ENCODE peak calls at places on chromosomes 5 and 9, in six cellular contexts. R is GM12892; V is fibroblast of lung; J is PC-3; D is 8988T; K is stimulated activated CD8-positive, alpha-beta memory T cell treated with anti-CD3 and anti-CD28 coated beads, Interleukin-2, amount 100 ng/mL, for 1 hour. S is an unnamed sample.

GRCh38 chr5:100623719-100624118 is 88.5 kb downstream of the FAM174A start:
- DNase-seq in R (no peak), V (peak; percentile 66), J (peak; percentile 59), D (no peak), K (no peak), S (peak; percentile 68)

GRCh38 chr9:128885798-128886197 is 3.9 kb downstream of the LRRC8A start:
- DNase-seq in R (no peak), V (no peak), J (no peak), D (no peak), K (no peak), S (no peak)

GRCh38 chr5:10760976-10761841 is at the start of gene DAP:
- DNase-seq in R (peak; percentile 81), V (peak; percentile 88), J (peak; percentile 99), D (peak; percentile 93), K (peak; percentile 79), S (peak; percentile 91)

GRCh38 chr5:57887851-57888621 is 405.4 kb upstream of the ACTBL2 start:
- DNase-seq in R (no peak), V (peak; percentile 60), J (peak; percentile 69), D (peak; percentile 23), K (no peak), S (peak; percentile 77)

GRCh38 chr5:128196791-128197190 is 113.2 kb downstream of the SLC12A2 start:
- DNase-seq in R (no peak), V (peak; percentile 82), J (no peak), D (no peak), K (no peak), S (peak; percentile 72)

GRCh38 chr5:168404366-168404765 is 81.9 kb upstream of the RARS1 start:
- DNase-seq in R (no peak), V (peak; percentile 81), J (peak; percentile 17), D (no peak), K (no peak), S (peak; percentile 84)

GRCh38 chr5:140575309-140575708 is 10.7 kb downstream of the SLC35A4 start:
- DNase-seq in R (no peak), V (peak; percentile 52), J (peak; percentile 54), D (no peak), K (no peak), S (peak; percentile 79)

GRCh38 chr5:530556-530955 is 6.3 kb upstream of the SLC9A3 start:
- DNase-seq in R (no peak), V (no peak), J (no peak), D (no peak), K (no peak), S (no peak)

GRCh38 chr5:110726249-110727024 is at the start of gene TMEM232:
- DNase-seq in R (no peak), V (peak; percentile 75), J (peak; percentile 90), D (peak; percentile 14), K (peak; percentile 44), S (peak; percentile 83)

GRCh38 chr5:86679949-86680348 is 62.2 kb downstream of the COX7C start:
- DNase-seq in R (no peak), V (no peak), J (no peak), D (no peak), K (no peak), S (no peak)

GRCh38 chr5:138869763-138870500 is 5.2 kb downstream of the LRRTM2 start:
- DNase-seq in R (no peak), V (peak; percentile 20), J (no peak), D (no peak), K (no peak), S (peak; percentile 60)

GRCh38 chr5:168881427-168882149 is 302.4 kb upstream of the PANK3 start:
- DNase-seq in R (no peak), V (no peak), J (no peak), D (no peak), K (no peak), S (no peak)

GRCh38 chr9:81529556-81530193 is 159.7 kb downstream of the TLE1 start:
- DNase-seq in R (no peak), V (peak; percentile 51), J (peak; percentile 77), D (no peak), K (no peak), S (peak; percentile 75)

GRCh38 chr5:142202282-142202681 is 93.7 kb downstream of the NDFIP1 start:
- DNase-seq in R (no peak), V (peak; percentile 47), J (no peak), D (no peak), K (no peak), S (peak; percentile 62)

GRCh38 chr5:96790851-96791513 is 16.8 kb downstream of the ERAP1 start:
- DNase-seq in R (no peak), V (peak; percentile 54), J (peak; percentile 60), D (no peak), K (no peak), S (peak; percentile 53)

GRCh38 chr5:75007537-75007847 is 44.9 kb downstream of the GCNT4 start:
- DNase-seq in R (no peak), V (peak; percentile 10), J (no peak), D (no peak), K (no peak), S (peak; percentile 45)

GRCh38 chr5:61894046-61894445 is 412.0 kb upstream of the KIF2A start:
- DNase-seq in R (no peak), V (no peak), J (no peak), D (no peak), K (no peak), S (no peak)

GRCh38 chr9:27469583-27469982 is 54.5 kb upstream of the IFNK start:
- DNase-seq in R (no peak), V (no peak), J (no peak), D (no peak), K (no peak), S (no peak)

GRCh38 chr9:69805962-69806633 is 14.5 kb upstream of the CFAP95 start:
- DNase-seq in R (no peak), V (no peak), J (no peak), D (no peak), K (no peak), S (no peak)

GRCh38 chr5:67035098-67035740 is 161.4 kb downstream of the CD180 start:
- DNase-seq in R (no peak), V (no peak), J (no peak), D (no peak), K (no peak), S (no peak)

GRCh38 chr5:151517122-151517920 is 69.9 kb downstream of the SLC36A1 start:
- DNase-seq in R (no peak), V (no peak), J (no peak), D (no peak), K (no peak), S (no peak)

GRCh38 chr9:113991714-113992113 is 86.4 kb downstream of the AMBP start:
- DNase-seq in R (no peak), V (no peak), J (no peak), D (no peak), K (no peak), S (no peak)

GRCh38 chr9:106104887-106105286 is 410.5 kb downstream of the TMEM38B start:
- DNase-seq in R (no peak), V (no peak), J (no peak), D (no peak), K (no peak), S (no peak)

GRCh38 chr9:78567693-78568092 is 270.8 kb downstream of the PSAT1 start:
- DNase-seq in R (no peak), V (no peak), J (no peak), D (no peak), K (no peak), S (no peak)

GRCh38 chr9:123686131-123686848 is 243.6 kb downstream of the DENND1A start:
- DNase-seq in R (no peak), V (peak; percentile 31), J (peak; percentile 59), D (no peak), K (no peak), S (peak; percentile 59)

GRCh38 chr9:19533373-19533772 is 124.6 kb downstream of the ACER2 start:
- DNase-seq in R (no peak), V (peak; percentile 3), J (no peak), D (no peak), K (no peak), S (peak; percentile 70)

GRCh38 chr5:92215116-92215515 is 832.0 kb upstream of the ARRDC3 start:
- DNase-seq in R (no peak), V (no peak), J (no peak), D (no peak), K (no peak), S (no peak)

GRCh38 chr9:17064558-17064957 is 70.3 kb upstream of the CNTLN start:
- DNase-seq in R (no peak), V (no peak), J (peak; percentile 7), D (no peak), K (no peak), S (peak; percentile 11)

GRCh38 chr5:95159603-95160002 is 125.3 kb downstream of the MCTP1 start:
- DNase-seq in R (no peak), V (no peak), J (no peak), D (no peak), K (no peak), S (no peak)

GRCh38 chr9:114317665-114318357 is 5.1 kb upstream of the ORM1 start:
- DNase-seq in R (no peak), V (peak; percentile 92), J (no peak), D (no peak), K (no peak), S (peak; percentile 68)

GRCh38 chr5:51194626-51195025 is 188.6 kb upstream of the ISL1 start:
- DNase-seq in R (no peak), V (no peak), J (no peak), D (no peak), K (no peak), S (no peak)

GRCh38 chr5:121500262-121500792 is 351.4 kb upstream of the FTMT start:
- DNase-seq in R (no peak), V (no peak), J (no peak), D (no peak), K (no peak), S (no peak)

GRCh38 chr5:160507181-160507811 is 85.6 kb downstream of the PTTG1 start:
- DNase-seq in R (no peak), V (peak; percentile 7), J (peak; percentile 42), D (no peak), K (no peak), S (peak; percentile 34)

GRCh38 chr9:121568541-121569265 is 69.1 kb upstream of the GGTA1 start:
- DNase-seq in R (no peak), V (no peak), J (no peak), D (no peak), K (no peak), S (peak; percentile 25)

GRCh38 chr5:177500685-177501522 is 3.5 kb upstream of the PDLIM7 start:
- DNase-seq in R (peak; percentile 72), V (peak; percentile 85), J (peak; percentile 88), D (peak; percentile 99), K (peak; percentile 76), S (peak; percentile 87)

GRCh38 chr5:140011297-140011802 is 31.7 kb downstream of the NRG2 start:
- DNase-seq in R (no peak), V (no peak), J (peak; percentile 88), D (no peak), K (no peak), S (peak; percentile 2)

S was measured in fibroblast of pulmonary artery.